ENCODE peak calls at places on chromosomes 4 and X, in nine cellular contexts. One of them, this sample, is unnamed.
A peak's percentile ranks its signal among the peaks of the same experiment; 100 is the strongest.

GRCh38 chrX:110182362-110182761 is 135.5 kb downstream of the AMMECR1 start:
- DNase-seq in GM13977: no peak
- DNase-seq in EH: no peak
- DNase-seq in left lung: no peak
- DNase-seq in activated T-cell treated with anti-CD3 and anti-CD28 coated beads for 1 hour: no peak
- DNase-seq in HFFc6: no peak
- DNase-seq in effector memory CD8-positive, alpha-beta T cell: no peak
- DNase-seq in NCI-H345: no peak
- DNase-seq in activated naive CD4-positive, alpha-beta T cell: no peak
- DNase-seq in this sample: no peak

GRCh38 chrX:2848806-2849420 is 20.2 kb downstream of the GYG2 start:
- DNase-seq in activated naive CD4-positive, alpha-beta T cell: no peak
- DNase-seq in HFFc6: no peak
- DNase-seq in GM13977: no peak
- DNase-seq in effector memory CD8-positive, alpha-beta T cell: no peak
- DNase-seq in activated T-cell treated with anti-CD3 and anti-CD28 coated beads for 1 hour: no peak
- DNase-seq in left lung: no peak
- DNase-seq in NCI-H345: no peak
- DNase-seq in EH: peak; percentile 77
- DNase-seq in this sample: no peak

GRCh38 chrX:8868906-8869305 is 67.7 kb upstream of the FAM9A start:
- DNase-seq in HFFc6: peak; percentile 5
- DNase-seq in activated T-cell treated with anti-CD3 and anti-CD28 coated beads for 1 hour: no peak
- DNase-seq in left lung: no peak
- DNase-seq in NCI-H345: no peak
- DNase-seq in GM13977: no peak
- DNase-seq in EH: peak; percentile 21
- DNase-seq in effector memory CD8-positive, alpha-beta T cell: no peak
- DNase-seq in activated naive CD4-positive, alpha-beta T cell: no peak
- DNase-seq in this sample: no peak

GRCh38 chrX:40063555-40063954 is 34.2 kb downstream of the BCOR start:
- DNase-seq in HFFc6: no peak
- DNase-seq in GM13977: no peak
- DNase-seq in effector memory CD8-positive, alpha-beta T cell: no peak
- DNase-seq in EH: no peak
- DNase-seq in activated naive CD4-positive, alpha-beta T cell: no peak
- DNase-seq in activated T-cell treated with anti-CD3 and anti-CD28 coated beads for 1 hour: no peak
- DNase-seq in left lung: no peak
- DNase-seq in NCI-H345: no peak
- DNase-seq in this sample: no peak

GRCh38 chr4:109303141-109303499 is 662 bp upstream of the COL25A1 start:
- DNase-seq in effector memory CD8-positive, alpha-beta T cell: no peak
- DNase-seq in NCI-H345: no peak
- DNase-seq in left lung: no peak
- DNase-seq in activated naive CD4-positive, alpha-beta T cell: no peak
- DNase-seq in activated T-cell treated with anti-CD3 and anti-CD28 coated beads for 1 hour: no peak
- DNase-seq in EH: peak; percentile 46
- DNase-seq in GM13977: no peak
- DNase-seq in HFFc6: no peak
- DNase-seq in this sample: no peak

GRCh38 chr4:171629737-171630136 is 183.5 kb upstream of the GALNTL6 start:
- DNase-seq in NCI-H345: no peak
- DNase-seq in effector memory CD8-positive, alpha-beta T cell: no peak
- DNase-seq in left lung: no peak
- DNase-seq in GM13977: no peak
- DNase-seq in HFFc6: no peak
- DNase-seq in activated naive CD4-positive, alpha-beta T cell: no peak
- DNase-seq in activated T-cell treated with anti-CD3 and anti-CD28 coated beads for 1 hour: no peak
- DNase-seq in EH: no peak
- DNase-seq in this sample: no peak

GRCh38 chr4:77854431-77855111 is 8.1 kb upstream of the MRPL1 start:
- DNase-seq in activated T-cell treated with anti-CD3 and anti-CD28 coated beads for 1 hour: no peak
- DNase-seq in HFFc6: no peak
- DNase-seq in left lung: no peak
- DNase-seq in GM13977: no peak
- DNase-seq in activated naive CD4-positive, alpha-beta T cell: no peak
- DNase-seq in NCI-H345: no peak
- DNase-seq in EH: no peak
- DNase-seq in effector memory CD8-positive, alpha-beta T cell: no peak
- DNase-seq in this sample: peak; percentile 72

GRCh38 chrX:44873415-44874270 is 655 bp downstream of the KDM6A start:
- DNase-seq in activated naive CD4-positive, alpha-beta T cell: peak; percentile 42
- DNase-seq in left lung: peak; percentile 84
- DNase-seq in EH: peak; percentile 50
- DNase-seq in HFFc6: peak; percentile 17
- DNase-seq in effector memory CD8-positive, alpha-beta T cell: peak; percentile 28
- DNase-seq in activated T-cell treated with anti-CD3 and anti-CD28 coated beads for 1 hour: peak; percentile 12
- DNase-seq in GM13977: peak; percentile 66
- DNase-seq in NCI-H345: peak; percentile 44
- DNase-seq in this sample: no peak

GRCh38 chrX:145825896-145826295 is 8.3 kb downstream of the SLITRK2 start:
- DNase-seq in activated naive CD4-positive, alpha-beta T cell: no peak
- DNase-seq in left lung: no peak
- DNase-seq in GM13977: no peak
- DNase-seq in effector memory CD8-positive, alpha-beta T cell: no peak
- DNase-seq in EH: no peak
- DNase-seq in activated T-cell treated with anti-CD3 and anti-CD28 coated beads for 1 hour: no peak
- DNase-seq in HFFc6: no peak
- DNase-seq in NCI-H345: no peak
- DNase-seq in this sample: no peak

GRCh38 chr4:71231073-71231752 is 107.6 kb upstream of the SLC4A4 start:
- DNase-seq in EH: peak; percentile 69
- DNase-seq in HFFc6: peak; percentile 64
- DNase-seq in activated T-cell treated with anti-CD3 and anti-CD28 coated beads for 1 hour: no peak
- DNase-seq in GM13977: no peak
- DNase-seq in activated naive CD4-positive, alpha-beta T cell: no peak
- DNase-seq in effector memory CD8-positive, alpha-beta T cell: no peak
- DNase-seq in NCI-H345: peak; percentile 13
- DNase-seq in left lung: peak; percentile 90
- DNase-seq in this sample: no peak

GRCh38 chr4:78642934-78643333 is 91.4 kb downstream of the ANXA3 start:
- DNase-seq in EH: no peak
- DNase-seq in activated naive CD4-positive, alpha-beta T cell: no peak
- DNase-seq in GM13977: no peak
- DNase-seq in HFFc6: no peak
- DNase-seq in activated T-cell treated with anti-CD3 and anti-CD28 coated beads for 1 hour: no peak
- DNase-seq in NCI-H345: no peak
- DNase-seq in effector memory CD8-positive, alpha-beta T cell: no peak
- DNase-seq in left lung: no peak
- DNase-seq in this sample: no peak

This sample was measured in pulmonary artery endothelial cell.